ENCODE peak calls at places on chromosomes 11 and 22, in eight cellular contexts. P is WERI-Rb-1; H is MM.1S; J is brain microvascular endothelial cell; G is fibroblast of mammary gland; F is CD8-positive, alpha-beta T cell; T is colonic mucosa; B is pancreas. M is an unnamed sample.

GRCh38 chr22:37563153-37564081 is 3.1 kb downstream of the CDC42EP1 start:
- DNase-seq in J (peak), B (peak), F (peak), G (peak), T (peak), P (no peak), H (no peak), M (peak)

GRCh38 chr11:111541209-111542061 is 915 bp downstream of the LAYN start:
- DNase-seq in J (peak), G (peak), B (peak), P (no peak), F (no peak), T (peak), H (no peak), M (peak)

GRCh38 chr11:12215192-12215591 is 104.8 kb downstream of the MICAL2 start:
- DNase-seq in H (no peak), G (no peak), P (no peak), F (no peak), B (no peak), J (no peak), T (no peak), M (no peak)

GRCh38 chr11:88886796-88887195 is 179.0 kb downstream of the GRM5 start:
- DNase-seq in F (peak), H (peak), G (peak), J (peak), B (no peak), P (peak), T (peak), M (peak)

GRCh38 chr22:31332010-31332409 is 14.1 kb downstream of the PATZ1 start:
- DNase-seq in B (no peak), P (no peak), G (no peak), F (no peak), J (no peak), H (no peak), T (no peak), M (no peak)

GRCh38 chr11:45141171-45141570 is 5.3 kb upstream of the PRDM11 start:
- DNase-seq in B (no peak), H (peak), G (no peak), F (no peak), P (no peak), T (peak), J (no peak), M (no peak)

GRCh38 chr11:70717961-70718595 is 319.7 kb downstream of the CTTN start:
- DNase-seq in H (no peak), P (no peak), G (no peak), B (no peak), F (no peak), T (no peak), J (no peak), M (no peak)

GRCh38 chr11:69986421-69987229 is 91.5 kb upstream of the ANO1 start:
- DNase-seq in B (no peak), P (no peak), H (no peak), G (no peak), T (no peak), F (no peak), J (no peak), M (no peak)

GRCh38 chr11:129917231-129917630 is 21.9 kb upstream of the NFRKB start:
- DNase-seq in P (no peak), J (no peak), B (no peak), F (no peak), T (no peak), H (no peak), G (peak), M (peak)

GRCh38 chr11:27161071-27161470 is 120.5 kb downstream of the BBOX1 start:
- DNase-seq in F (no peak), B (no peak), J (peak), P (no peak), T (no peak), G (peak), H (no peak), M (no peak)

GRCh38 chr22:38104084-38104483 is 6.4 kb downstream of the BAIAP2L2 start:
- DNase-seq in H (peak), G (peak), T (no peak), P (no peak), J (peak), B (no peak), F (no peak), M (no peak)

GRCh38 chr11:35144811-35145210 is 5.8 kb downstream of the CD44 start:
- DNase-seq in B (no peak), F (no peak), H (no peak), G (peak), P (no peak), T (no peak), J (peak), M (peak)

GRCh38 chr11:117793521-117793920 is 3.5 kb downstream of the DSCAML1 start:
- DNase-seq in B (no peak), T (no peak), P (no peak), J (no peak), F (no peak), G (no peak), H (no peak), M (no peak)

DNA sequence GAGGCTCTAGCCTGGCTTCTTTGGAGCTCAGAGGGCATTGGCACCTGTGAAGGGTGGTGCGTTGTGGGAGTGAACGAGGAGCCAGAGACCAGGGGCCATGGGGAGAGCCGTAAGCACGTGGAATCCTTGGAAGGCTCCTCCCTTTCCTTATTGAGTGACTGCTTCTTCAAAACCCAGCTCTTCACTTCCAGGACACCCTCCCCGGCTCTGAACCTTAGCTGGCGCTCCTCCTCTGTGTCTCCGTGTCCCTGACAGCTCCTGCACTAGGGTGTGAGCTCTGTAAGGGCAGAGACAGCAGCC is 26.3 kb downstream of the POLR3H start:
- DNase-seq in T (no peak), P (no peak), H (no peak), F (no peak), J (no peak), B (no peak), G (no peak), M (no peak)
- TF ChIP-seq CTCF in T (no peak), P (no peak), H (no peak), F (peak), J (no peak), B (no peak), G (no peak), M (no peak)

GRCh38 chr11:18792066-18792591 is 531 bp upstream of the PTPN5 start:
- DNase-seq in J (no peak), H (no peak), T (no peak), F (no peak), G (no peak), B (no peak), P (no peak), M (no peak)

GRCh38 chr11:18790820-18791174 is 801 bp downstream of the PTPN5 start:
- DNase-seq in B (no peak), F (no peak), P (peak), T (no peak), J (no peak), H (no peak), G (no peak), M (no peak)

GRCh38 chr11:18792827-18793226 is 1.2 kb upstream of the PTPN5 start:
- DNase-seq in T (no peak), P (no peak), G (no peak), H (no peak), B (no peak), F (no peak), J (no peak), M (no peak)

GRCh38 chr11:18789942-18790341 is 1.7 kb downstream of the PTPN5 start:
- DNase-seq in B (no peak), H (no peak), F (no peak), P (no peak), T (no peak), J (no peak), G (no peak), M (no peak)

DNA sequence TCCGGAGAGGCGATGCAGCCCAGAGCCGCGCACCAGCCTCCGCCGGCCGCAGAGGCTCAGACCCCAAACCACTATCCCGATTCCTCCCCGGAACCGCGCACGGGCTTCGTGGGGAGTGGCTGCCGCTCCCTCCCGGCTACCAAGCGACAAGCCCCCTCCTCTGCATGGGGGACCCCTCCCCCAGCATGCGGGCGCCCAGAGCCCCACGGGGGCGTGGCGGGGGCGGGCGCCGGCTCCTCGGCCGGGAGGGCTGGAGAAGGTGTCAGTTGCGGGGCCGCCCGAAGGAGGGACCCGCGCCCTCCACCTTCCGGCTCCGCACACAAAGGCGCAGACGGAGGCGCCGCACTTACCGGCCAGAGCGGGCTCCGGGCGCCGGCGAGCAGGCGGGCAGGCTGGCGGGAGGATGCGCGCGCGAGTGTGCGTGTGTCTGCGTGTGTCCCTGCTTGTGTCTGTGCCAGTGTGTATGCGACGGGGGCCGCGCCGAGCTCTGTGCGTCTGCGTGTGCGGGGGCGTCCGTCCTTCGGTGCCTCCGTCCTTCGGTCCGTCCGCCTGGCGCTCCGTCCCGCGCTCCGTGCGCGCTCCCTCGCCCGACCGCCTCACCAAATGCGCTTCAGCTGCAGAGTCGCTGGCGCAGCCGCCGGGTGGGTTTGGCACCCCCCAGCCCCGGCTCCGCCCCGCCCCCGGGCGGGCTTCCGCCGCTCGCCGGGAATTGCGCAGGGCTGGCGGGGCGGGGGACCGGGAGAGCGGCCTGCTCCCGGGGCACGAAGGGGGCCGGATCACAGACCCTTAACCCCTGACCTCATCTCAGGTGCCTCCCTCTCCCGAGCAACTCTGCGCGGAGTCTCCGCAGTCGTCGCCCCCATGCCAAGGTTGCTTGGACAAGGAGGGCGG is at the start of gene PTPN5:
- DNase-seq in H (no peak), T (no peak), B (no peak), G (no peak), J (no peak), F (no peak), P (peak), M (no peak)
- H3K4me3 ChIP-seq in H (no peak), T (no peak), B (peak), G (no peak), J (peak), F (no peak), P (peak), M (no peak)

GRCh38 chr11:113504071-113504470 is 28.9 kb upstream of the DRD2 start:
- DNase-seq in H (no peak), J (no peak), T (no peak), G (no peak), F (no peak), P (no peak), B (no peak), M (no peak)
- TF ChIP-seq CTCF in H (no peak), J (no peak), T (no peak), G (no peak), F (no peak), P (no peak), B (no peak), M (no peak)

DNA sequence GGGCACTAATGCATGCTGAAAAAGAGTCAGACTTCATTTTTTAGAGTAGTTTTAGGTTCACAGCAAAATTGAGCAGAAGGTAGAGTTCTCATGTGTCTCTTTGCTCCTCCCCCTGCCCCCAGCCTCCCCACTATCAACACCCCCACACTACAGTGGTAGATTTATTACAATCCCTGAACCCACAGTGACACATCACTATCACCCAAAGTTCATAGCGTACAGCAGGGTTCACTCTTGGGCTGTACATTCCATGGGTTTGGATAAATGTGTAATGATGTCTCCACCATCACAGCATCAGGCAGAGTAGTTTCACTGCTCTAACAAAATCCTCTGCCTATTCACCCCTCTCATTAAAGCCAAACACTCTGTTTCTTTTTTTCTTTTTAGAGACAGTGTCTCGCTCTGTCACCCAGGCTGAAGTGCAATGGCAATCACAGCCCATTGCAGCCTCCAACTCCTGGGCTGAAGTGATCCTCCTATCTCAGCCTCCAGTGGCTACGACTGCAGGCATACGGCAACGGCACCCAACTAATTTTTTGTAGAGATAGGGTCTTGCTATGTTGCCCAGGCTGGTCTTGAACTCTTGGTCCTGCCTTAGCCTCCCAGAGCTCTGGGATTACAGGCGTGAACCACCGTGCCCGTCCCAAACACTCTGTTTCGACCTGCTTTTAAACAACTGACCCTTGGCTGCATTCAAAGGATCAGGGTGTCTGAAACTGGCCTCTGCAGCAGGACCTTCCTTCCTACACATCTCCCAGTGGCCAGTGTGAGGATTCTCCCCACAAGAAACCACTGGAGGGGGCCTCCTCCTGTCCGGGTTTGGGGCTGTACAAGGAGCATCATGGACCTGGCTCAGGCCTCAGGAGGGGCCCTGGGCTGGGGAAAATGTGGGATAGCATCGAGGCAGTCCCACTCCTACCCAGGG is 4.2 kb downstream of the BEST1 start:
- DNase-seq in H (no peak), B (no peak), G (peak), J (no peak), F (no peak), T (no peak), P (no peak), M (peak)
- H3K4me3 ChIP-seq in H (no peak), B (no peak), G (no peak), J (no peak), F (no peak), T (peak), P (peak), M (peak)

M was measured in AG10803.